ENCODE peak calls at places on chromosomes 12 and 14, in ten cellular contexts. M is MCF 10A, C is activated B cell treated with CpG ODN at 0.5 μM for 24 hours, K is GM20000, O is mucosa of descending colon, F is dorsolateral prefrontal cortex, Q is esophagus squamous epithelium, Y is GM10248, L is endothelial cell, Z is progenitor cell of endocrine pancreas. U is an unnamed sample.
A peak's percentile ranks its signal among the peaks of the same experiment; 100 is the strongest.

GRCh38 chr12:65300679-65301349 is 22.3 kb downstream of the MSRB3 start:
- DNase-seq in M (peak; percentile 41), C (no peak), K (no peak), O (no peak), F (no peak), Q (no peak), Y (no peak), L (peak; percentile 40), Z (no peak), U (peak; percentile 36)

GRCh38 chr12:106248849-106249371 is 1.1 kb upstream of the CKAP4 start:
- DNase-seq in M (no peak), C (no peak), K (peak; percentile 58), O (peak; percentile 42), F (no peak), Q (no peak), Y (no peak), L (no peak), Z (no peak), U (peak; percentile 71)

GRCh38 chr12:12938541-12938940 is 13.4 kb downstream of the GPRC5D start:
- DNase-seq in M (no peak), C (no peak), K (no peak), O (no peak), F (no peak), Q (no peak), Y (no peak), L (no peak), Z (no peak), U (no peak)

GRCh38 chr12:119788783-119789182 is 88.3 kb downstream of the CIT start:
- DNase-seq in M (peak; percentile 18), C (no peak), K (no peak), O (no peak), F (no peak), Q (no peak), Y (no peak), L (no peak), Z (no peak), U (peak; percentile 9)

GRCh38 chr12:95859947-95860850 is 1.4 kb downstream of the SNRPF start:
- DNase-seq in M (no peak), C (no peak), K (no peak), O (no peak), F (no peak), Q (no peak), Y (no peak), L (no peak), Z (no peak), U (no peak)

GRCh38 chr12:91818236-91819131 is 327.2 kb downstream of the BTG1 start:
- DNase-seq in M (peak; percentile 18), C (no peak), K (no peak), O (no peak), F (no peak), Q (no peak), Y (no peak), L (no peak), Z (no peak), U (no peak)

GRCh38 chr12:120222288-120222832 is 21.4 kb upstream of the RPLP0 start:
- DNase-seq in M (no peak), C (no peak), K (no peak), O (no peak), F (no peak), Q (no peak), Y (no peak), L (no peak), Z (no peak), U (no peak)

GRCh38 chr12:132405742-132406251 is 76.4 kb upstream of the GALNT9 start:
- DNase-seq in M (no peak), C (no peak), K (no peak), O (no peak), F (no peak), Q (no peak), Y (no peak), L (no peak), Z (no peak), U (no peak)

GRCh38 chr12:24780969-24781368 is 167.9 kb downstream of the BCAT1 start:
- DNase-seq in M (no peak), C (no peak), K (peak; percentile 8), O (no peak), F (no peak), Q (no peak), Y (peak; percentile 10), L (no peak), Z (no peak), U (peak; percentile 22)

GRCh38 chr12:70267550-70267949 is 24.3 kb downstream of the CNOT2 start:
- DNase-seq in M (no peak), C (no peak), K (no peak), O (no peak), F (no peak), Q (no peak), Y (no peak), L (no peak), Z (no peak), U (peak; percentile 24)

GRCh38 chr14:58151264-58151700 is 731 bp downstream of the ARMH4 start:
- DNase-seq in M (no peak), C (no peak), K (peak; percentile 14), O (no peak), F (no peak), Q (no peak), Y (no peak), L (peak; percentile 11), Z (peak; percentile 10), U (no peak)

DNA sequence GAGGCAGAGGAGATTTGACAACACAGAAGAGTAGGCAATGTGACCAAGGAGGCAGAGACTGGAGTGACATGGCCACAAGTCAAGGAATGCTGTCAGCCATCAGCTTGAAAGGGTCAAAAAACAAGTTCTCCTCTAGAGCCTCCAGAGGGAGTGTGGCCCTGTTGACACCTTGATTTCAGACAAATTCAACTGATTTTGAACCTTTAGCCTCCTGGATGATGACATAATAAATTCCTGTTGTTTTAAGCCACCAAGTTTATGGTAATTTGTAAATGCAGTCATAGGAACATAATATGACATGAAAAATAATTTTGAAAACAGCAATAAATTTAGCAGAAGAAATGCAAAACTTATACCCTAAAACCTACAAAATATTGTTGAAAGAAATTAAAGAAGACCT is 8.5 kb upstream of the NGDN start:
- DNase-seq in M (no peak), C (no peak), K (no peak), O (no peak), F (no peak), Q (no peak), Y (no peak), L (no peak), Z (no peak), U (no peak)
- TF ChIP-seq CTCF in M (no peak), C (no peak), K (no peak), O (no peak), F (no peak), Q (no peak), Y (no peak), L (no peak), Z (no peak), U (no peak)

DNA sequence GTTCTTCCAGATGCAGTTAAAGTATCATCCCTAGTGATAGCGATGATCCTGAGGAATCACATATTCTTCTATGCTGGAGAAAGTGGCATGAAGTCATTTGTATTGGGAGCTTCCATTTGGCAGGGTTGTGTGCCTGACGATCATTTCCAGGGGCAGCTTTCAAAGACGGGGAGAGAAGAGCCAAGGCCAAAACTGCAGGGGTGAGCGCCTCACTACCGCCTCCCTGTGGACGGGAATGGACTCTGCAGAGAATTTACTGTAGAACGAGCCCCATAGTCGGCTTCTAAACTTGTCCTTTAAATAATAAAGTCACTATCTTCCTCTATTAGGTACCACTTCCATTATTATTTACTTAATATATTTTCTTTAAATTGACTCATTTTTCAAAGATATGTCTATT is 555.9 kb upstream of the TMEM132C start:
- DNase-seq in M (no peak), C (no peak), K (no peak), O (no peak), F (no peak), Q (no peak), Y (no peak), L (no peak), Z (no peak), U (no peak)
- TF ChIP-seq CTCF in M (peak; percentile 22), C (no peak), K (no peak), O (no peak), F (peak; percentile 15), Q (no peak), Y (peak; percentile 11), L (no peak), Z (peak; percentile 43), U (peak; percentile 69)

DNA sequence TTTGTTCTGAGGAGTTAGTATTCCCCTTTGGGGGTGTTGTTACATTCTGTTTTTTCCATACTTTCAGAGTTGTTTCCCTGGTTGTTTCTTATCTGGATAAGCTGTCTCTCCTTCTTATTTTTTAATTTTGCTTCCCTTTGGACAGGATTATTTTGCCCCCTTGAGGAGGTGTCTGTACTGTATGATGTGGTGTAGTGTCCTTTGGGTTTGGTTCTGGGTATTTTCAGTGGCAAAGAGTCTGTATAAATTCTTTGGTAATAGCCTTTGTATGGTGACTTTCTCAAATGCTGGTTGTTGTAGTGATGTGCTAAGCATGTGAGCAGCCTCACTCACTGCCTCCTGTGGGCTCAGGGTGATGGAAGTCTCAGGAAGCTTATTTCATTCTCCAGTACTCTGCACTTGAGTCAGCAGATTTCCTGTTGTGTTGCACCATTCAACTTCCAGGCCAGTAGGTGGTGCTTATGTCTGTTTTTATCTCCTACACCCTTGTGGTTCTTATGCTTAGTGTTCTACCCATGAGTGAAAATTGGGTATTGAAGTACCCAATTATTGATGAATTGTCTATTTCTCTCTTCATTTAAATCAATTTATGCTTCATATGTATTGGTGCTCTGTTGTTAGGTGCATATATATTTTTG is 103.3 kb upstream of the PMCH start:
- DNase-seq in M (peak; percentile 63), C (no peak), K (peak; percentile 58), O (no peak), F (no peak), Q (no peak), Y (peak; percentile 41), L (peak; percentile 7), Z (no peak), U (peak; percentile 60)
- TF ChIP-seq CTCF in M (peak; percentile 12), C (no peak), K (peak; percentile 35), O (no peak), F (no peak), Q (peak; percentile 37), Y (peak; percentile 21), L (no peak), Z (peak; percentile 34), U (peak; percentile 78)

GRCh38 chr14:63853831-63854293 is 1.1 kb downstream of the SYNE2 start:
- DNase-seq in M (peak; percentile 90), C (no peak), K (peak; percentile 73), O (peak; percentile 69), F (no peak), Q (no peak), Y (peak; percentile 46), L (peak; percentile 30), Z (peak; percentile 18), U (peak; percentile 32)

GRCh38 chr14:63855272-63855671 is 2.5 kb downstream of the SYNE2 start:
- DNase-seq in M (no peak), C (no peak), K (no peak), O (no peak), F (no peak), Q (no peak), Y (no peak), L (no peak), Z (no peak), U (no peak)

GRCh38 chr14:63854330-63854729 is 1.5 kb downstream of the SYNE2 start:
- DNase-seq in M (no peak), C (no peak), K (no peak), O (no peak), F (no peak), Q (no peak), Y (no peak), L (no peak), Z (no peak), U (no peak)

GRCh38 chr14:63852271-63852816 is 460 bp upstream of the SYNE2 start:
- DNase-seq in M (no peak), C (no peak), K (no peak), O (no peak), F (no peak), Q (no peak), Y (no peak), L (no peak), Z (no peak), U (no peak)

GRCh38 chr14:63852817-63853730 is at the start of gene SYNE2:
- DNase-seq in M (peak; percentile 77), C (peak; percentile 83), K (peak; percentile 95), O (peak; percentile 92), F (no peak), Q (no peak), Y (peak; percentile 92), L (peak; percentile 77), Z (peak; percentile 80), U (peak; percentile 28)
- TF ChIP-seq CTCF in M (no peak), C (no peak), K (peak; percentile 12), O (peak; percentile 40), F (peak; percentile 15), Q (peak; percentile 37), Y (peak; percentile 35), L (no peak), Z (peak; percentile 37), U (peak; percentile 24)

U was measured in HFFc6.